ENCODE peak calls at places on chromosomes 11 and 22, in five cellular contexts. Y is neuronal stem cell, O is right lobe of liver, E is gastrocnemius medialis, N is SK-N-SH. G is an unnamed sample.
A peak's percentile ranks its signal among the peaks of the same experiment; 100 is the strongest.

GRCh38 chr11:130001491-130002351 is 914 bp downstream of the PRDM10 start:
- DNase-seq in Y (peak; percentile 30), O (peak; percentile 59), N (no peak), E (no peak), G (no peak)

GRCh38 chr11:95193541-95193940 is 37.5 kb downstream of the SESN3 start:
- DNase-seq in N (no peak), E (no peak), O (no peak), Y (no peak), G (no peak)

GRCh38 chr11:93694586-93694985 is 33.1 kb downstream of the CEP295 start:
- DNase-seq in Y (no peak), N (no peak), E (no peak), O (no peak), G (no peak)

GRCh38 chr11:32309541-32310217 is 125.7 kb downstream of the WT1 start:
- DNase-seq in O (no peak), E (no peak), Y (no peak), N (no peak), G (no peak)

GRCh38 chr22:35547993-35548761 is 7.5 kb downstream of the RASD2 start:
- DNase-seq in O (no peak), E (no peak), N (no peak), Y (no peak), G (no peak)

GRCh38 chr22:50527921-50528681 is 1.7 kb downstream of the TYMP start:
- DNase-seq in E (no peak), Y (no peak), O (no peak), N (no peak), G (no peak)

GRCh38 chr11:113293936-113294335 is 20.4 kb upstream of the TTC12 start:
- DNase-seq in E (no peak), O (no peak), Y (no peak), N (no peak), G (no peak)

GRCh38 chr11:77091146-77091940 is 11.3 kb upstream of the OMP start:
- DNase-seq in O (peak; percentile 82), N (peak; percentile 93), E (peak; percentile 62), Y (peak; percentile 61), G (peak; percentile 94)

GRCh38 chr22:30238136-30238535 is 8.4 kb downstream of the LIF start:
- DNase-seq in O (no peak), E (no peak), Y (no peak), N (no peak), G (no peak)
- H3K4me1 ChIP-seq in O (no peaks in the 10 kb centered on the region), E (no peaks in the 10 kb centered on the region), Y (peaks cover 20% of the 10 kb centered on the region), N (peaks cover 5% of the 10 kb centered on the region), G (no peaks in the 10 kb centered on the region)

GRCh38 chr11:102986815-102987214 is 31.3 kb upstream of the MMP13 start:
- DNase-seq in Y (no peak), E (no peak), N (no peak), O (no peak), G (no peak)
- H3K4me1 ChIP-seq in Y (no peaks in the 10 kb centered on the region), E (no peaks in the 10 kb centered on the region), N (no peaks in the 10 kb centered on the region), O (no peaks in the 10 kb centered on the region), G (no peaks in the 10 kb centered on the region)

GRCh38 chr11:11513438-11513837 is 108.4 kb downstream of the GALNT18 start:
- DNase-seq in Y (no peak), N (no peak), E (no peak), O (no peak), G (no peak)

GRCh38 chr11:11512929-11513328 is 108.9 kb downstream of the GALNT18 start:
- DNase-seq in N (no peak), E (no peak), Y (no peak), O (no peak), G (no peak)

GRCh38 chr11:11512502-11512901 is 109.3 kb downstream of the GALNT18 start:
- DNase-seq in O (no peak), N (no peak), E (no peak), Y (no peak), G (no peak)

GRCh38 chr11:11512090-11512489 is 109.7 kb downstream of the GALNT18 start:
- DNase-seq in E (peak; percentile 85), N (no peak), Y (no peak), O (no peak), G (no peak)

DNA sequence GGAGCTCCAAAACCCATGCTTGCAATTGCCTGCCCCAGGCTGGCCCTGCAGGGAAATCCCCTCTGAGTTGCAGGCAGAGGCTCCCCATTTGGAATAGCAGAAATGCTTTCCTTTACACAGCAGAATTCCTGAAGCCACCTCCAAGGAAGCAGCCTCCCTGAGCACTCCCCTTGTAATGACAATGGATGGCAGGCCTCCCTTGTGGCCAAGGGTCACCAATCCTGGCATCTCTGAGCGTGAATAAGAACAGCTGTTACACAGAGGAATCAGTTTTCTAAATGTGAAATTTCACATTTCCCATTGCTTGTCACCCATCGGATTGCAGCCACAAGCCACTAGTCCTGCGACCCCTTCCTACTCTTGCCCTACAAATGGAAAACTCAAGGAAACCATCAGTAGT is 107.6 kb downstream of the GALNT18 start:
- DNase-seq in Y (no peak), O (no peak), N (no peak), E (no peak), G (no peak)
- H3K4me1 ChIP-seq in Y (peaks cover 33% of the 10 kb centered on the region), O (no peaks in the 10 kb centered on the region), N (peaks cover 15% of the 10 kb centered on the region), E (peaks cover 38% of the 10 kb centered on the region), G (no peaks in the 10 kb centered on the region)

GRCh38 chr11:19276859-19277808 is 36.4 kb upstream of the E2F8 start:
- DNase-seq in E (no peak), N (no peak), O (peak; percentile 46), Y (no peak), G (no peak)
- H3K4me1 ChIP-seq in E (no peaks in the 10 kb centered on the region), N (peaks cover 4% of the 10 kb centered on the region), O (no peaks in the 10 kb centered on the region), Y (no peaks in the 10 kb centered on the region), G (no peaks in the 10 kb centered on the region)

GRCh38 chr11:41522899-41523672 is 63.6 kb upstream of the LRRC4C start:
- DNase-seq in O (no peak), N (no peak), Y (no peak), E (no peak), G (no peak)
- H3K4me1 ChIP-seq in O (no peaks in the 10 kb centered on the region), N (no peaks in the 10 kb centered on the region), Y (peaks cover 2% of the 10 kb centered on the region), E (no peaks in the 10 kb centered on the region), G (no peaks in the 10 kb centered on the region)

GRCh38 chr22:22820076-22820475 is 67.5 kb upstream of the IGLL5 start:
- DNase-seq in E (no peak), N (no peak), Y (no peak), O (no peak), G (no peak)
- H3K4me1 ChIP-seq in E (no peaks in the 10 kb centered on the region), N (no peaks in the 10 kb centered on the region), Y (no peaks in the 10 kb centered on the region), O (no peaks in the 10 kb centered on the region), G (no peaks in the 10 kb centered on the region)

GRCh38 chr11:1731451-1732059 is 18.8 kb downstream of the IFITM10 start:
- DNase-seq in N (no peak), E (no peak), O (no peak), Y (no peak), G (no peak)
- H3K4me1 ChIP-seq in N (peaks cover 40% of the 10 kb centered on the region), E (no peaks in the 10 kb centered on the region), O (no peaks in the 10 kb centered on the region), Y (peaks cover 7% of the 10 kb centered on the region), G (no peaks in the 10 kb centered on the region)

GRCh38 chr22:43009444-43009843 is 5.5 kb downstream of the PACSIN2 start:
- DNase-seq in Y (no peak), N (no peak), E (no peak), O (no peak), G (peak; percentile 17)
- H3K4me1 ChIP-seq in Y (peaks cover 15% of the 10 kb centered on the region), N (peaks cover 25% of the 10 kb centered on the region), E (peaks cover 30% of the 10 kb centered on the region), O (no peaks in the 10 kb centered on the region), G (no peaks in the 10 kb centered on the region)

DNA sequence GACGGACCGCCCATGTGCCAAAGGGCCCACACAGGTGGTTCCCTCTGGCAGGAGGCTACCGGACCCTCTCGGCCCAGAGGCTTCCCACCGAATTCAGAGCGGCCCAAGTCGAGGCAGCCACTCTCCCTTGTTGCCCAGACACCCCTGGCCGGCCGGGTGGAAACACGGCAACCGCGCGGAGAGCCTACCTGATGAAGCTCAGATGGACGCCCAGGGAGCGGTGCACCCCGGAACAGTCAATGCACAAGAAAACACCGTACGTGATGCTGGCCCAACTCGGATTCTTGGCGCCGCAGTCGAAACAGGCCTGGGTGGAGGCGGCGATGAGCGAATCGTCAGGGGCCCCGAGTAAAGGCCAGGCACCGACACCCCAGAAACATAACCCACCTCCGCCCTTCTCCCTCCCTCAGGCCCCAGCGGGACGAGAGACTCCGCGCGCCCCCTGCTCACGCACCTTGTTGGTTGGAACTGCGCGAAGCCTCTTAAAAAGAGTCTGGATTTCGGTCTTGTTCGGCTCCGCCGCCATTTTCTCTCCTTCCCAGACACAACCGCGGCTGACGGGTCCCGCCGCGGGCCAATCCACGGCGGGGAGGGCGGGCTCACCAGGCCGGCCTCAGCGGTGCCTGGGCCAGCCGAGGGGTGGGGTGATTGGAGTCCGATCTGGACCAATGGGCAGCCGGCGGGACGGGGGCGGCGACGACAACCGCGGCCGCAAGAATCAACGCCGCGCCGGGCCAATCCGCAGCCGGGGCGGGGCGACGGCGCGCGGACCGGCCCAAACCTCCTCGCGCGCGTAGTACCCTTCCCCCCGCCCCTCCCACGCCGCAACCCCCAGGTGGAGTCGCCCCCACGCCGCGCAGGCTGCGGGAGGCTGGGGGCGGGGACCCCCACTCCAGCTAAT is at the start of gene ARFGAP2:
- DNase-seq in Y (peak; percentile 93), N (peak; percentile 100), O (peak; percentile 98), E (peak; percentile 97), G (peak; percentile 98)
- H3K4me1 ChIP-seq in Y (peaks cover 8% of the 10 kb centered on the region), N (peaks cover 18% of the 10 kb centered on the region), O (no peaks in the 10 kb centered on the region), E (peaks cover 69% of the 10 kb centered on the region), G (no peaks in the 10 kb centered on the region)